ENCODE peak calls at places on chromosomes 13 and 19, in six cellular contexts. M is effector CD4-positive, alpha-beta T cell; C is neural crest cell; Z is mesothelial cell of epicardium; W is hypothalamus; U is stimulated activated CD4-positive, alpha-beta T cell treated with anti-CD3 and anti-CD28 coated beads, Interleukin-4, amount 100 ng/mL, for 48 hours. S is an unnamed sample.

GRCh38 chr13:52459668-52460067 is 4.4 kb downstream of the CKAP2 start:
- DNase-seq in Z (no peak), M (no peak), W (no peak), C (no peak), U (no peak), S (no peak)

GRCh38 chr13:95924389-95924994 is 128.7 kb downstream of the UGGT2 start:
- DNase-seq in Z (no peak), M (no peak), U (no peak), W (no peak), C (no peak), S (peak; percentile 15)

GRCh38 chr13:55359067-55359466 is 1781.7 kb upstream of the PRR20A start:
- DNase-seq in M (no peak), U (no peak), Z (no peak), C (no peak), W (no peak), S (no peak)

GRCh38 chr13:112965573-112966115 is 3.4 kb upstream of the MCF2L start:
- DNase-seq in Z (no peak), U (no peak), C (no peak), M (no peak), W (no peak), S (no peak)

GRCh38 chr19:19900124-19900523 is 622 bp upstream of the ZNF93 start:
- DNase-seq in Z (no peak), W (no peak), U (no peak), C (no peak), M (no peak), S (no peak)

GRCh38 chr13:64305246-64305645 is 2889.6 kb upstream of the PCDH20 start:
- DNase-seq in U (no peak), C (no peak), Z (no peak), W (no peak), M (no peak), S (no peak)

GRCh38 chr13:87884874-87885273 is 213.7 kb downstream of the SLITRK5 start:
- DNase-seq in M (no peak), C (no peak), W (peak; percentile 2), U (no peak), Z (no peak), S (no peak)

GRCh38 chr13:79869326-79869725 is 388.4 kb downstream of the NDFIP2 start:
- DNase-seq in M (no peak), C (no peak), Z (no peak), W (no peak), U (no peak), S (no peak)

GRCh38 chr13:49791753-49792549 is 531 bp downstream of the KPNA3 start:
- DNase-seq in U (peak; percentile 41), W (peak; percentile 4), M (peak; percentile 31), C (peak; percentile 43), Z (peak; percentile 38), S (peak; percentile 42)

GRCh38 chr19:43667524-43668405 is 2.2 kb downstream of the PLAUR start:
- DNase-seq in C (no peak), U (no peak), Z (peak; percentile 98), M (no peak), W (no peak), S (no peak)

GRCh38 chr19:7979559-7979958 is 25.9 kb downstream of the ELAVL1 start:
- DNase-seq in W (no peak), C (no peak), Z (no peak), U (no peak), M (no peak), S (no peak)

GRCh38 chr19:5948697-5949564 is 29.0 kb downstream of the RANBP3 start:
- DNase-seq in W (peak; percentile 9), Z (no peak), C (no peak), M (no peak), U (no peak), S (no peak)

GRCh38 chr19:3413796-3414327 is 47.5 kb downstream of the NFIC start:
- DNase-seq in U (no peak), Z (no peak), W (no peak), C (no peak), M (no peak), S (no peak)

GRCh38 chr19:48362716-48363499 is 832 bp downstream of the TMEM143 start:
- DNase-seq in W (peak; percentile 94), U (peak; percentile 88), M (peak; percentile 87), C (peak; percentile 86), Z (peak; percentile 92), S (peak; percentile 89)

GRCh38 chr13:58884353-58884752 is 1252.8 kb downstream of the PCDH17 start:
- DNase-seq in Z (no peak), M (no peak), W (no peak), U (no peak), C (no peak), S (no peak)

GRCh38 chr19:1313695-1314613 is 28.3 kb downstream of the EFNA2 start:
- DNase-seq in Z (no peak), M (no peak), W (no peak), U (no peak), C (no peak), S (no peak)

GRCh38 chr19:14081797-14082674 is 3.5 kb downstream of the C19orf67 start:
- DNase-seq in U (no peak), Z (no peak), C (no peak), W (no peak), M (no peak), S (no peak)

GRCh38 chr13:94176576-94176975 is 302.9 kb downstream of the DCT start:
- DNase-seq in Z (no peak), M (no peak), C (no peak), U (no peak), W (no peak), S (no peak)

GRCh38 chr19:35165200-35166058 is 10.9 kb downstream of the FXYD5 start:
- DNase-seq in W (no peak), U (no peak), C (no peak), M (no peak), Z (no peak), S (no peak)

GRCh38 chr19:45253396-45254027 is 2.4 kb downstream of the MARK4 start:
- DNase-seq in Z (no peak), W (no peak), M (no peak), U (no peak), C (no peak), S (no peak)

GRCh38 chr13:30792257-30793000 is 57.1 kb downstream of the ALOX5AP start:
- DNase-seq in M (no peak), U (no peak), W (peak; percentile 86), C (no peak), Z (no peak), S (no peak)

GRCh38 chr19:4939466-4939865 is 29.4 kb upstream of the KDM4B start:
- DNase-seq in U (no peak), M (no peak), Z (no peak), W (no peak), C (no peak), S (no peak)

GRCh38 chr13:100156786-100157185 is 67.9 kb downstream of the PCCA start:
- DNase-seq in Z (no peak), C (no peak), W (no peak), M (no peak), U (no peak), S (no peak)

GRCh38 chr13:42110410-42111155 is 62.1 kb downstream of the DGKH start:
- DNase-seq in M (peak; percentile 31), C (peak; percentile 52), W (no peak), U (no peak), Z (no peak), S (no peak)

GRCh38 chr13:99004931-99005330 is 27.1 kb upstream of the DOCK9 start:
- DNase-seq in C (no peak), Z (no peak), W (no peak), U (no peak), M (no peak), S (no peak)

GRCh38 chr13:40780822-40781401 is 8.5 kb upstream of the SLC25A15 start:
- DNase-seq in M (no peak), Z (no peak), C (no peak), W (no peak), U (no peak), S (no peak)

S was measured in CMK.